ENCODE peak calls at places on chromosomes 2 and 18, in ten cellular contexts. X is Panc1; A is tibial nerve; B is right cardiac atrium; N is foreskin fibroblast; D is small intestine; J is CD8-positive, alpha-beta T cell; C is CD8-positive, alpha-beta memory T cell; Z is GM12864; U is cardiac muscle cell. R is an unnamed sample.

GRCh38 chr2:177422271-177422670 is 29.7 kb downstream of the AGPS start:
- DNase-seq in C (no peak), N (peak; percentile 23), D (no peak), A (no peak), J (no peak), B (no peak), X (no peak), U (no peak), Z (no peak), R (no peak)

GRCh38 chr18:76419811-76420210 is 75.2 kb downstream of the ZNF516 start:
- DNase-seq in Z (no peak), X (no peak), D (no peak), C (no peak), A (no peak), J (no peak), B (no peak), U (no peak), N (no peak), R (no peak)

GRCh38 chr2:178194600-178195389 is 483 bp downstream of the OSBPL6 start:
- DNase-seq in B (peak; percentile 78), C (no peak), D (peak; percentile 27), U (peak; percentile 70), A (peak; percentile 15), N (peak; percentile 71), Z (no peak), J (no peak), X (no peak), R (peak; percentile 67)

GRCh38 chr18:5057348-5058012 is 139.6 kb downstream of the AKAIN1 start:
- DNase-seq in Z (no peak), X (peak; percentile 24), D (peak; percentile 52), A (peak; percentile 18), C (peak; percentile 8), N (peak; percentile 2), B (peak; percentile 58), J (peak; percentile 63), U (peak; percentile 87), R (peak; percentile 50)

GRCh38 chr18:52287151-52287550 is 52.8 kb upstream of the DCC start:
- DNase-seq in J (no peak), C (no peak), N (peak; percentile 0), A (no peak), D (no peak), X (no peak), U (no peak), Z (no peak), B (no peak), R (no peak)

GRCh38 chr2:145484443-145485086 is 964.6 kb upstream of the ZEB2 start:
- DNase-seq in C (no peak), B (no peak), N (peak; percentile 88), Z (no peak), D (no peak), U (peak; percentile 5), X (peak; percentile 2), A (no peak), J (no peak), R (peak; percentile 84)

GRCh38 chr18:22176622-22177495 is 7.5 kb downstream of the GATA6 start:
- DNase-seq in C (no peak), D (peak; percentile 49), X (no peak), U (peak; percentile 41), N (no peak), J (no peak), Z (no peak), B (peak; percentile 79), A (no peak), R (no peak)

GRCh38 chr2:234095301-234095700 is 44.8 kb downstream of the SPP2 start:
- DNase-seq in X (no peak), C (no peak), Z (no peak), U (no peak), N (no peak), D (no peak), A (no peak), J (no peak), B (no peak), R (no peak)

GRCh38 chr2:74379851-74380789 is at the start of gene DCTN1:
- DNase-seq in Z (no peak), A (no peak), D (peak; percentile 29), X (no peak), B (peak; percentile 60), J (no peak), C (no peak), U (peak; percentile 78), N (peak; percentile 85), R (peak; percentile 76)

GRCh38 chr18:69401475-69402218 is 959 bp downstream of the DOK6 start:
- DNase-seq in N (peak; percentile 52), Z (no peak), A (no peak), J (no peak), X (no peak), C (no peak), B (peak; percentile 44), D (no peak), U (peak; percentile 26), R (peak; percentile 1)

GRCh38 chr2:216687646-216688045 is 7.7 kb downstream of the IGFBP5 start:
- DNase-seq in Z (no peak), X (no peak), C (no peak), N (no peak), U (peak; percentile 29), A (no peak), B (no peak), D (no peak), J (no peak), R (no peak)

GRCh38 chr18:29652797-29653196 is 1389.7 kb downstream of the DSC3 start:
- DNase-seq in N (no peak), A (no peak), Z (no peak), D (no peak), X (no peak), B (no peak), U (no peak), J (no peak), C (no peak), R (peak; percentile 37)

GRCh38 chr2:186477782-186478181 is 8.3 kb upstream of the ZC3H15 start:
- DNase-seq in N (no peak), X (no peak), A (no peak), B (no peak), D (no peak), U (no peak), Z (no peak), J (no peak), C (no peak), R (no peak)

GRCh38 chr2:149860276-149860921 is 272.8 kb upstream of the MMADHC start:
- DNase-seq in X (no peak), Z (no peak), N (peak; percentile 64), U (no peak), J (no peak), C (no peak), A (peak; percentile 16), B (no peak), D (no peak), R (no peak)

GRCh38 chr2:224263571-224264043 is 138.3 kb downstream of the FAM124B start:
- DNase-seq in B (no peak), J (no peak), N (peak; percentile 72), Z (no peak), X (no peak), D (no peak), U (no peak), A (no peak), C (no peak), R (no peak)

GRCh38 chr2:45654250-45654649 is 2.8 kb downstream of the PRKCE start:
- DNase-seq in A (no peak), X (no peak), Z (no peak), B (no peak), C (no peak), J (no peak), N (peak; percentile 32), D (no peak), U (no peak), R (no peak)
- H3K4me3 ChIP-seq in A (no peak overlapping the region), X (no peak overlapping the region), Z (no peak overlapping the region), B (no peak overlapping the region), C (no peak overlapping the region), J (no peak overlapping the region), N (peak overlapping the region; percentile 88), D (no peak overlapping the region), U (no peak overlapping the region), R (no peak overlapping the region)

DNA sequence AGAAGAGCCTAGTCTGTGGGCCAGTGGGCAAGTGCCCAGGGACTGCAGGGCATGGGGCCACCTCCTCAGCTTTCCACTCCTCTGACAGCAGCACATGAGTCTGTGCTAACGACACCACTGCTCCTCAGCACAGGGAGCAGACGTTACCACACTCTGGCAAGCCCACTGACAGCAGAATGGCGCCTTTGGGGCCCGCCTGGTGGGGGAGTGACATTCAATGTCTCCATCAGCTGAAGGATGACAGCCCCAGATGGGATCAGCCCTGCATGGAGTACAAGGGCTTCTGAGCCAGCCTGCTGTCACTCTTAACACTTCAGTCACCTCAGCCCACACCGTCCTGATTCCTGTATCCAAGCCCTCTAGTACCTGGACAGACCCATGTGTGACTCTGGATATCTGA is 149.4 kb upstream of the SMAD2 start:
- DNase-seq in X (no peak), J (no peak), C (no peak), D (no peak), N (no peak), U (no peak), B (no peak), Z (no peak), A (no peak), R (no peak)
- H3K4me3 ChIP-seq in X (no peak overlapping the region), J (no peak overlapping the region), C (no peak overlapping the region), D (no peak overlapping the region), N (no peak overlapping the region), U (no peak overlapping the region), B (no peak overlapping the region), Z (no peak overlapping the region), A (no peak overlapping the region), R (no peak overlapping the region)

GRCh38 chr18:49548266-49548665 is 13.6 kb upstream of the LIPG start:
- DNase-seq in J (no peak), Z (no peak), N (peak; percentile 21), B (no peak), D (no peak), A (no peak), X (no peak), C (no peak), U (no peak), R (peak; percentile 62)
- H3K4me3 ChIP-seq in J (no peak overlapping the region), Z (no peak overlapping the region), N (no peak overlapping the region), B (no peak overlapping the region), D (no peak overlapping the region), A (no peak overlapping the region), X (no peak overlapping the region), C (no peak overlapping the region), U (no peak overlapping the region), R (no peak overlapping the region)

GRCh38 chr2:36597532-36598377 is at the start of gene FEZ2:
- DNase-seq in Z (peak; percentile 48), B (peak; percentile 91), J (peak; percentile 74), U (peak; percentile 91), X (no peak), A (peak; percentile 45), C (peak; percentile 57), D (peak; percentile 71), N (peak; percentile 91), R (peak; percentile 73)

GRCh38 chr2:36597003-36597531 is 901 bp downstream of the FEZ2 start:
- DNase-seq in A (no peak), Z (no peak), C (no peak), U (no peak), B (no peak), J (no peak), N (no peak), D (peak; percentile 5), X (no peak), R (no peak)

GRCh38 chr2:36594849-36595248 is 3.1 kb downstream of the FEZ2 start:
- DNase-seq in N (no peak), D (peak; percentile 89), C (no peak), J (no peak), A (no peak), U (no peak), Z (no peak), B (no peak), X (no peak), R (no peak)

GRCh38 chr2:36596397-36596796 is 1.6 kb downstream of the FEZ2 start:
- DNase-seq in N (no peak), J (no peak), U (no peak), Z (no peak), B (no peak), D (no peak), X (no peak), C (no peak), A (no peak), R (no peak)
- H3K4me3 ChIP-seq in N (peak overlapping the region; percentile 76), J (no peak overlapping the region), U (no peak overlapping the region), Z (peak overlapping the region; percentile 72), B (no peak overlapping the region), D (peak overlapping the region; percentile 84), X (peak overlapping the region; percentile 96), C (no peak overlapping the region), A (no peak overlapping the region), R (peak overlapping the region; percentile 70)

R was measured in epithelial cell of esophagus.